ENCODE peak calls at places on chromosomes 4 and X, in eight cellular contexts. One of them, this sample, is unnamed.

GRCh38 chr4:5808081-5808741 is 84.7 kb downstream of the CRMP1 start:
- DNase-seq in PC-3: no peak
- DNase-seq in ACHN: no peak
- DNase-seq in NB4: no peak
- DNase-seq in DMS 273 treated with DMSO at 0.1 percent for 48 hours: peak; percentile 80
- DNase-seq in T-helper 1 cell: no peak
- DNase-seq in Kasumi-1: no peak
- DNase-seq in H9: no peak
- DNase-seq in this sample: no peak

GRCh38 chr4:142124874-142125273 is 488.5 kb downstream of the IL15 start:
- DNase-seq in ACHN: no peak
- DNase-seq in H9: no peak
- DNase-seq in DMS 273 treated with DMSO at 0.1 percent for 48 hours: no peak
- DNase-seq in PC-3: no peak
- DNase-seq in NB4: no peak
- DNase-seq in T-helper 1 cell: no peak
- DNase-seq in Kasumi-1: peak; percentile 16
- DNase-seq in this sample: no peak

GRCh38 chrX:107775734-107776511 is at the start of gene TSC22D3:
- DNase-seq in PC-3: peak; percentile 70
- DNase-seq in ACHN: peak; percentile 72
- DNase-seq in NB4: peak; percentile 83
- DNase-seq in H9: peak; percentile 81
- DNase-seq in Kasumi-1: peak; percentile 32
- DNase-seq in T-helper 1 cell: peak; percentile 48
- DNase-seq in DMS 273 treated with DMSO at 0.1 percent for 48 hours: peak; percentile 35
- DNase-seq in this sample: peak; percentile 80

GRCh38 chrX:40105016-40105790 is 7.4 kb upstream of the BCOR start:
- DNase-seq in Kasumi-1: no peak
- DNase-seq in NB4: peak; percentile 68
- DNase-seq in H9: peak; percentile 63
- DNase-seq in ACHN: peak; percentile 25
- DNase-seq in T-helper 1 cell: no peak
- DNase-seq in PC-3: no peak
- DNase-seq in DMS 273 treated with DMSO at 0.1 percent for 48 hours: peak; percentile 54
- DNase-seq in this sample: no peak

GRCh38 chrX:24371391-24371972 is 11.0 kb downstream of the SUPT20HL1 start:
- DNase-seq in DMS 273 treated with DMSO at 0.1 percent for 48 hours: peak; percentile 13
- DNase-seq in ACHN: peak; percentile 16
- DNase-seq in PC-3: peak; percentile 59
- DNase-seq in H9: peak; percentile 89
- DNase-seq in Kasumi-1: peak; percentile 36
- DNase-seq in T-helper 1 cell: peak; percentile 36
- DNase-seq in NB4: peak; percentile 64
- DNase-seq in this sample: peak; percentile 30

GRCh38 chrX:1453951-1454785 is 1.5 kb upstream of the ASMTL start:
- DNase-seq in ACHN: peak; percentile 65
- DNase-seq in PC-3: peak; percentile 82
- DNase-seq in H9: peak; percentile 86
- DNase-seq in DMS 273 treated with DMSO at 0.1 percent for 48 hours: no peak
- DNase-seq in Kasumi-1: no peak
- DNase-seq in NB4: peak; percentile 82
- DNase-seq in T-helper 1 cell: peak; percentile 81
- DNase-seq in this sample: peak; percentile 90

GRCh38 chr4:3700736-3701135 is 65.4 kb upstream of the ADRA2C start:
- DNase-seq in H9: no peak
- DNase-seq in Kasumi-1: no peak
- DNase-seq in ACHN: no peak
- DNase-seq in T-helper 1 cell: no peak
- DNase-seq in DMS 273 treated with DMSO at 0.1 percent for 48 hours: no peak
- DNase-seq in PC-3: no peak
- DNase-seq in NB4: no peak
- DNase-seq in this sample: no peak

GRCh38 chr4:36088542-36088941 is 155.8 kb downstream of the ARAP2 start:
- DNase-seq in Kasumi-1: no peak
- DNase-seq in T-helper 1 cell: no peak
- DNase-seq in DMS 273 treated with DMSO at 0.1 percent for 48 hours: no peak
- DNase-seq in ACHN: peak; percentile 47
- DNase-seq in PC-3: no peak
- DNase-seq in H9: no peak
- DNase-seq in NB4: no peak
- DNase-seq in this sample: no peak

GRCh38 chr4:138555584-138555983 is 313.4 kb upstream of the SLC7A11 start:
- DNase-seq in DMS 273 treated with DMSO at 0.1 percent for 48 hours: no peak
- DNase-seq in ACHN: peak; percentile 24
- DNase-seq in T-helper 1 cell: no peak
- DNase-seq in Kasumi-1: peak; percentile 12
- DNase-seq in H9: peak; percentile 52
- DNase-seq in NB4: peak; percentile 72
- DNase-seq in PC-3: peak; percentile 16
- DNase-seq in this sample: no peak

GRCh38 chr4:108149588-108150380 is 18.9 kb downstream of the LEF1 start:
- DNase-seq in PC-3: no peak
- DNase-seq in Kasumi-1: no peak
- DNase-seq in H9: no peak
- DNase-seq in T-helper 1 cell: no peak
- DNase-seq in DMS 273 treated with DMSO at 0.1 percent for 48 hours: no peak
- DNase-seq in NB4: no peak
- DNase-seq in ACHN: no peak
- DNase-seq in this sample: no peak

GRCh38 chrX:46366597-46367207 is 178.5 kb downstream of the ZNF674 start:
- DNase-seq in T-helper 1 cell: no peak
- DNase-seq in PC-3: no peak
- DNase-seq in H9: no peak
- DNase-seq in DMS 273 treated with DMSO at 0.1 percent for 48 hours: no peak
- DNase-seq in Kasumi-1: no peak
- DNase-seq in NB4: no peak
- DNase-seq in ACHN: no peak
- DNase-seq in this sample: no peak

GRCh38 chrX:50971390-50971789 is 60.9 kb downstream of the BMP15 start:
- DNase-seq in PC-3: no peak
- DNase-seq in T-helper 1 cell: no peak
- DNase-seq in DMS 273 treated with DMSO at 0.1 percent for 48 hours: no peak
- DNase-seq in NB4: no peak
- DNase-seq in ACHN: peak; percentile 66
- DNase-seq in Kasumi-1: no peak
- DNase-seq in H9: no peak
- DNase-seq in this sample: no peak

GRCh38 chrX:134019567-134020206 is 34.3 kb upstream of the GPC3 start:
- DNase-seq in H9: no peak
- DNase-seq in Kasumi-1: no peak
- DNase-seq in T-helper 1 cell: no peak
- DNase-seq in DMS 273 treated with DMSO at 0.1 percent for 48 hours: no peak
- DNase-seq in NB4: no peak
- DNase-seq in PC-3: no peak
- DNase-seq in ACHN: no peak
- DNase-seq in this sample: no peak

GRCh38 chr4:74267998-74268606 is 40.2 kb upstream of the EPGN start:
- DNase-seq in PC-3: peak; percentile 94
- DNase-seq in NB4: no peak
- DNase-seq in Kasumi-1: no peak
- DNase-seq in T-helper 1 cell: no peak
- DNase-seq in DMS 273 treated with DMSO at 0.1 percent for 48 hours: no peak
- DNase-seq in ACHN: peak; percentile 66
- DNase-seq in H9: no peak
- DNase-seq in this sample: no peak